ENCODE peak calls at places on chromosomes 7 and 10, in five cellular contexts. One of them, this sample, is unnamed.

GRCh38 chr10:91711885-91712284 is 79.0 kb upstream of the PPP1R3C start:
- DNase-seq in upper lobe of right lung: no peak
- DNase-seq in hepatocyte: no peak
- DNase-seq in HL-60: no peak
- DNase-seq in Peyer's patch: no peak
- DNase-seq in this sample: no peak

GRCh38 chr10:13404305-13404759 is 56.2 kb upstream of the SEPHS1 start:
- DNase-seq in upper lobe of right lung: no peak
- DNase-seq in hepatocyte: peak; percentile 9
- DNase-seq in HL-60: no peak
- DNase-seq in Peyer's patch: no peak
- DNase-seq in this sample: no peak

GRCh38 chr7:50267525-50268041 is 36.9 kb upstream of the IKZF1 start:
- DNase-seq in upper lobe of right lung: no peak
- DNase-seq in hepatocyte: no peak
- DNase-seq in HL-60: no peak
- DNase-seq in Peyer's patch: no peak
- DNase-seq in this sample: no peak

GRCh38 chr10:121692626-121693025 is 94.4 kb upstream of the FGFR2 start:
- DNase-seq in upper lobe of right lung: no peak
- DNase-seq in hepatocyte: no peak
- DNase-seq in HL-60: no peak
- DNase-seq in Peyer's patch: no peak
- DNase-seq in this sample: no peak

GRCh38 chr7:106021211-106022067 is 58.4 kb downstream of the CDHR3 start:
- DNase-seq in upper lobe of right lung: no peak
- DNase-seq in hepatocyte: no peak
- DNase-seq in HL-60: no peak
- DNase-seq in Peyer's patch: no peak
- DNase-seq in this sample: no peak

GRCh38 chr7:151867912-151868804 is 8.8 kb downstream of the PRKAG2 start:
- DNase-seq in upper lobe of right lung: no peak
- DNase-seq in hepatocyte: no peak
- DNase-seq in HL-60: no peak
- DNase-seq in Peyer's patch: no peak
- DNase-seq in this sample: peak; percentile 26

GRCh38 chr7:35257251-35258124 is 3.6 kb upstream of the TBX20 start:
- DNase-seq in upper lobe of right lung: no peak
- DNase-seq in hepatocyte: peak; percentile 25
- DNase-seq in HL-60: no peak
- DNase-seq in Peyer's patch: no peak
- DNase-seq in this sample: no peak

GRCh38 chr10:21753497-21754270 is 219.7 kb downstream of the MLLT10 start:
- DNase-seq in upper lobe of right lung: no peak
- DNase-seq in hepatocyte: no peak
- DNase-seq in HL-60: no peak
- DNase-seq in Peyer's patch: no peak
- DNase-seq in this sample: no peak

GRCh38 chr7:91089382-91089963 is 174.8 kb upstream of the FZD1 start:
- DNase-seq in upper lobe of right lung: no peak
- DNase-seq in hepatocyte: peak; percentile 47
- DNase-seq in HL-60: no peak
- DNase-seq in Peyer's patch: no peak
- DNase-seq in this sample: no peak

GRCh38 chr7:94301024-94301588 is 93.6 kb upstream of the COL1A2 start:
- DNase-seq in upper lobe of right lung: no peak
- DNase-seq in hepatocyte: peak; percentile 91
- DNase-seq in HL-60: no peak
- DNase-seq in Peyer's patch: peak; percentile 73
- DNase-seq in this sample: peak; percentile 10

GRCh38 chr7:128259131-128260056 is 18.3 kb downstream of the LEP start:
- DNase-seq in upper lobe of right lung: peak; percentile 70
- DNase-seq in hepatocyte: peak; percentile 27
- DNase-seq in HL-60: no peak
- DNase-seq in Peyer's patch: peak; percentile 51
- DNase-seq in this sample: no peak

GRCh38 chr7:103637726-103638125 is 191.7 kb upstream of the SLC26A5 start:
- DNase-seq in upper lobe of right lung: no peak
- DNase-seq in hepatocyte: no peak
- DNase-seq in HL-60: no peak
- DNase-seq in Peyer's patch: no peak
- DNase-seq in this sample: no peak

GRCh38 chr7:45146531-45147379 is 10.8 kb upstream of the RAMP3 start:
- DNase-seq in upper lobe of right lung: peak; percentile 64
- DNase-seq in hepatocyte: no peak
- DNase-seq in HL-60: no peak
- DNase-seq in Peyer's patch: no peak
- DNase-seq in this sample: no peak

GRCh38 chr10:64760371-64760770 is 1239.2 kb downstream of the REEP3 start:
- DNase-seq in upper lobe of right lung: no peak
- DNase-seq in hepatocyte: peak; percentile 21
- DNase-seq in HL-60: peak; percentile 1
- DNase-seq in Peyer's patch: no peak
- DNase-seq in this sample: no peak

GRCh38 chr10:58647770-58648169 is 135.1 kb downstream of the BICC1 start:
- DNase-seq in upper lobe of right lung: no peak
- DNase-seq in hepatocyte: no peak
- DNase-seq in HL-60: no peak
- DNase-seq in Peyer's patch: no peak
- DNase-seq in this sample: no peak

GRCh38 chr10:5902511-5903274 is 12.7 kb downstream of the FBH1 start:
- DNase-seq in upper lobe of right lung: no peak
- DNase-seq in hepatocyte: no peak
- DNase-seq in HL-60: no peak
- DNase-seq in Peyer's patch: peak; percentile 6
- DNase-seq in this sample: no peak

GRCh38 chr10:51800121-51800520 is 100.7 kb upstream of the CSTF2T start:
- DNase-seq in upper lobe of right lung: no peak
- DNase-seq in hepatocyte: no peak
- DNase-seq in HL-60: no peak
- DNase-seq in Peyer's patch: no peak
- DNase-seq in this sample: no peak

GRCh38 chr10:8054498-8055407 is at the start of gene GATA3:
- DNase-seq in upper lobe of right lung: peak; percentile 77
- DNase-seq in hepatocyte: peak; percentile 86
- DNase-seq in HL-60: no peak
- DNase-seq in Peyer's patch: peak; percentile 89
- DNase-seq in this sample: peak; percentile 95

GRCh38 chr7:207418-208127 is 15.2 kb downstream of the FAM20C start:
- DNase-seq in upper lobe of right lung: no peak
- DNase-seq in hepatocyte: no peak
- DNase-seq in HL-60: no peak
- DNase-seq in Peyer's patch: no peak
- DNase-seq in this sample: no peak
- TF ChIP-seq CTCF in upper lobe of right lung: no peak
- TF ChIP-seq CTCF in hepatocyte: peak; percentile 29
- TF ChIP-seq CTCF in HL-60: no peak
- TF ChIP-seq CTCF in Peyer's patch: no peak
- TF ChIP-seq CTCF in this sample: no peak

GRCh38 chr10:100779329-100779728 is 33.9 kb downstream of the PAX2 start:
- DNase-seq in upper lobe of right lung: no peak
- DNase-seq in hepatocyte: no peak
- DNase-seq in HL-60: no peak
- DNase-seq in Peyer's patch: no peak
- DNase-seq in this sample: no peak
- H3K27me3 ChIP-seq in upper lobe of right lung: peaks cover 17% of the 10 kb centered on the region
- H3K27me3 ChIP-seq in hepatocyte: peaks cover 42% of the 10 kb centered on the region
- H3K27me3 ChIP-seq in HL-60: peaks cover 5% of the 10 kb centered on the region
- H3K27me3 ChIP-seq in Peyer's patch: no peaks in the 10 kb centered on the region
- H3K27me3 ChIP-seq in this sample: no peaks in the 10 kb centered on the region

DNA sequence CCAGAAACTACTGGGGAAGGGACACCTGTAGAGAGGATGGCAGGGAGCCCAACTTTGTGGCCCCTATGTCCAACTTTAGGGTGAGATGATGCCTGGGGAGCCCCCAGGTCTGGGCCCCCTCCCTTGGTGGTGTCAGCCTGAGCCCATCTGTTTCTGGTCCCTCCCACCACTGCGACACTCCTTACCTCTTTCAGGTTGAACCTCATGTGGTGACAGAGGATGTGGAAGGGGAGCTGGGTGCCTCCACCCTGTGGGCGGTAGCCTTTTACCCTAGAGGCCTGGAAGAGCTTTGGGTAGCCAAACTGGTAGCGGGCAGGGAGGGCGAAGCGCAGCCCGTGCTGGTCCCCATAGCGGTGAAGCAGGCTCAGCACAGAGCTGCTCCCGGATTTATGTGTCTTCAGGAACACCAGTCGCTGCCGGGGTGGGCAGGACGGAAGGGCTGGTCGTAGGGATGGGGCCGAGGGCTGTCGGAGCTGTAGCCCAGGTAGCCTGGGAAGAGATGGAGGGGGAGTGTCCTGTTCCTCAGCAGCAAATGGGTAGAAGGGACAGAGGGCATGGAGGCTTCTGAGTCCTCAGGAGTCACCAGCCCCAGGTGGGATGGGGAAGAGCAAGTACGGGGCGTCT is 2.0 kb downstream of the GAL3ST4 start:
- DNase-seq in upper lobe of right lung: peak; percentile 53
- DNase-seq in hepatocyte: no peak
- DNase-seq in HL-60: no peak
- DNase-seq in Peyer's patch: no peak
- DNase-seq in this sample: no peak
- TF ChIP-seq CTCF in upper lobe of right lung: no peak
- TF ChIP-seq CTCF in hepatocyte: no peak
- TF ChIP-seq CTCF in HL-60: no peak
- TF ChIP-seq CTCF in Peyer's patch: no peak
- TF ChIP-seq CTCF in this sample: no peak

GRCh38 chr7:1262441-1262840 is 29.8 kb downstream of the UNCX start:
- DNase-seq in upper lobe of right lung: no peak
- DNase-seq in hepatocyte: no peak
- DNase-seq in HL-60: no peak
- DNase-seq in Peyer's patch: no peak
- DNase-seq in this sample: no peak
- H3K27me3 ChIP-seq in upper lobe of right lung: peaks cover 56% of the 10 kb centered on the region
- H3K27me3 ChIP-seq in hepatocyte: peaks cover 34% of the 10 kb centered on the region
- H3K27me3 ChIP-seq in HL-60: peaks cover 8% of the 10 kb centered on the region
- H3K27me3 ChIP-seq in Peyer's patch: no peaks in the 10 kb centered on the region
- H3K27me3 ChIP-seq in this sample: peaks cover 86% of the 10 kb centered on the region

GRCh38 chr7:95718556-95719410 is 53.6 kb upstream of the DYNC1I1 start:
- DNase-seq in upper lobe of right lung: no peak
- DNase-seq in hepatocyte: no peak
- DNase-seq in HL-60: no peak
- DNase-seq in Peyer's patch: no peak
- DNase-seq in this sample: no peak
- TF ChIP-seq CTCF in upper lobe of right lung: peak; percentile 29
- TF ChIP-seq CTCF in hepatocyte: peak; percentile 65
- TF ChIP-seq CTCF in HL-60: no peak
- TF ChIP-seq CTCF in Peyer's patch: peak; percentile 5
- TF ChIP-seq CTCF in this sample: peak; percentile 57

GRCh38 chr10:4754143-4754542 is 71.9 kb upstream of the AKR1E2 start:
- DNase-seq in upper lobe of right lung: no peak
- DNase-seq in hepatocyte: no peak
- DNase-seq in HL-60: no peak
- DNase-seq in Peyer's patch: no peak
- DNase-seq in this sample: no peak

GRCh38 chr10:4748726-4749443 is 77.1 kb upstream of the AKR1E2 start:
- DNase-seq in upper lobe of right lung: no peak
- DNase-seq in hepatocyte: no peak
- DNase-seq in HL-60: no peak
- DNase-seq in Peyer's patch: no peak
- DNase-seq in this sample: no peak

GRCh38 chr10:4755286-4756009 is 70.6 kb upstream of the AKR1E2 start:
- DNase-seq in upper lobe of right lung: no peak
- DNase-seq in hepatocyte: no peak
- DNase-seq in HL-60: no peak
- DNase-seq in Peyer's patch: no peak
- DNase-seq in this sample: no peak

DNA sequence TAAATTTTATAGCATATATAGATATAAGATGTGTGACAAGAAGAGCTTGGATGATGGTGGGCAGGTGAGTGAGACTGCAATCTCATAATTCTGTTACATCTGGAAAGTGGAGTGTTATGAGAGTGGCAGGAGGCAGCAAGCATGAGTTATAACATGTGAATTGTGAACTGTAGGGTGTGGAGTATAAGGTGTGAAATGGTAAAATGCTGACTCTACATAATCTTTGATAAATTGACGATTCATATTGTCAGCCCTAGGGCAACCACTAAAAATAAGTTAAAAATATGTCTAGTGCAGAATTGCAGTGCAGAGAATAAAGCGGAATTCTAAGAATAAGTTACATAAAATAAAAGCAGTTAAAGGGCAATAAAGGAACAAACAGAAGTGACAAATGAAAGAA is 74.8 kb upstream of the AKR1E2 start:
- DNase-seq in upper lobe of right lung: no peak
- DNase-seq in hepatocyte: no peak
- DNase-seq in HL-60: no peak
- DNase-seq in Peyer's patch: no peak
- DNase-seq in this sample: no peak
- H3K27me3 ChIP-seq in upper lobe of right lung: no peaks in the 10 kb centered on the region
- H3K27me3 ChIP-seq in hepatocyte: no peaks in the 10 kb centered on the region
- H3K27me3 ChIP-seq in HL-60: no peaks in the 10 kb centered on the region
- H3K27me3 ChIP-seq in Peyer's patch: no peaks in the 10 kb centered on the region
- H3K27me3 ChIP-seq in this sample: no peaks in the 10 kb centered on the region

This sample was measured in BE2C.